ENCODE peak calls at places on chromosomes 7 and 10, in six cellular contexts. F is HuH-7, U is amygdala, B is ecto neural progenitor cell, C is substantia nigra, S is astrocyte of the spinal cord. R is an unnamed sample.

GRCh38 chr10:7389844-7390243 is 21.0 kb downstream of the SFMBT2 start:
- DNase-seq in F (no peak), S (no peak), U (no peak), C (no peak), B (no peak), R (no peak)

GRCh38 chr10:131049051-131049450 is 262.5 kb downstream of the TCERG1L start:
- DNase-seq in S (no peak), C (no peak), F (no peak), U (no peak), B (no peak), R (no peak)

GRCh38 chr7:17998692-17999091 is 29.0 kb downstream of the PRPS1L1 start:
- DNase-seq in S (no peak), C (no peak), F (no peak), U (no peak), B (no peak), R (no peak)

GRCh38 chr10:95728535-95728934 is 27.4 kb upstream of the ENTPD1 start:
- DNase-seq in B (no peak), F (no peak), U (no peak), C (no peak), S (peak), R (no peak)

GRCh38 chr10:32155075-32155516 is 98.9 kb upstream of the KIF5B start:
- DNase-seq in U (no peak), S (peak), F (no peak), B (no peak), C (no peak), R (peak)

GRCh38 chr7:44615149-44615611 is 8.8 kb downstream of the OGDH start:
- DNase-seq in C (no peak), F (no peak), U (no peak), B (no peak), S (no peak), R (no peak)

GRCh38 chr7:96347471-96347870 is 25.6 kb upstream of the SLC25A13 start:
- DNase-seq in B (no peak), S (no peak), C (no peak), F (no peak), U (no peak), R (no peak)

GRCh38 chr10:15571570-15571969 is 148.2 kb downstream of the ITGA8 start:
- DNase-seq in S (peak), U (no peak), F (no peak), C (no peak), B (no peak), R (peak)

GRCh38 chr10:28327494-28327886 is 24.6 kb upstream of the MPP7 start:
- DNase-seq in B (no peak), F (no peak), U (no peak), C (no peak), S (peak), R (peak)

GRCh38 chr10:131312261-131312801 is 810 bp upstream of the TCERG1L start:
- DNase-seq in F (no peak), S (no peak), C (no peak), B (peak), U (no peak), R (peak)

GRCh38 chr7:46168671-46169383 is 247.8 kb upstream of the IGFBP3 start:
- DNase-seq in C (no peak), F (no peak), S (no peak), U (no peak), B (no peak), R (no peak)

GRCh38 chr7:148871030-148871429 is 13.1 kb downstream of the EZH2 start:
- DNase-seq in F (no peak), C (no peak), B (no peak), S (no peak), U (no peak), R (no peak)

GRCh38 chr7:151104411-151105235 is 18.3 kb downstream of the AGAP3 start:
- DNase-seq in U (no peak), C (no peak), S (peak), F (no peak), B (no peak), R (no peak)

GRCh38 chr10:47332371-47332770 is 10.1 kb downstream of the GDF2 start:
- DNase-seq in F (no peak), B (no peak), C (no peak), U (no peak), S (no peak), R (no peak)

GRCh38 chr7:1672851-1673486 is 2.9 kb downstream of the ELFN1 start:
- DNase-seq in C (no peak), U (no peak), F (no peak), B (peak), S (no peak), R (no peak)

GRCh38 chr7:35695628-35695888 is 623 bp upstream of the HERPUD2 start:
- DNase-seq in U (no peak), F (no peak), S (no peak), C (no peak), B (no peak), R (no peak)

GRCh38 chr7:73477376-73477775 is 43.8 kb downstream of the FZD9 start:
- DNase-seq in B (no peak), F (no peak), U (no peak), C (no peak), S (no peak), R (no peak)

R was measured in cardiac muscle cell.